ENCODE peak calls at places on chromosome 1, in five cellular contexts. H is bronchial epithelial cell, I is left lung, R is brain microvascular endothelial cell, B is endodermal cell. O is an unnamed sample. For H3K27me3, the result is how much of the 10 kb centered on the place peaks cover.

GRCh38 chr1:109255097-109255651 is 5.8 kb downstream of the CELSR2 start:
- DNase-seq in H (no peak), I (peak), R (no peak), B (peak), O (no peak)

GRCh38 chr1:207022996-207023679 is 9.4 kb downstream of the C1orf116 start:
- DNase-seq in H (no peak), I (no peak), R (no peak), B (no peak), O (no peak)

GRCh38 chr1:181356505-181357340 is 126.6 kb upstream of the CACNA1E start:
- DNase-seq in H (no peak), I (no peak), R (no peak), B (peak), O (no peak)

GRCh38 chr1:156499703-156500577 is 635 bp downstream of the MEF2D start:
- DNase-seq in H (no peak), I (no peak), R (no peak), B (peak), O (no peak)

GRCh38 chr1:247857069-247857985 is at the start of gene TRIM58:
- DNase-seq in H (no peak), I (peak), R (no peak), B (no peak), O (no peak)

GRCh38 chr1:31510304-31510703 is 66.0 kb upstream of the TINAGL1 start:
- DNase-seq in H (no peak), I (no peak), R (no peak), B (no peak), O (no peak)

GRCh38 chr1:206951318-206952105 is 5.2 kb upstream of the PIGR start:
- DNase-seq in H (no peak), I (no peak), R (no peak), B (no peak), O (no peak)

GRCh38 chr1:110319332-110320167 is 19.6 kb upstream of the RBM15 start:
- DNase-seq in H (peak), I (no peak), R (no peak), B (no peak), O (no peak)

GRCh38 chr1:1001631-1002300 is 1.9 kb upstream of the HES4 start:
- DNase-seq in H (no peak), I (peak), R (no peak), B (peak), O (no peak)

GRCh38 chr1:73980324-73981040 is 217.5 kb downstream of the LRRIQ3 start:
- DNase-seq in H (no peak), I (no peak), R (no peak), B (no peak), O (no peak)

GRCh38 chr1:17295292-17295691 is 12.7 kb upstream of the PADI4 start:
- DNase-seq in H (no peak), I (no peak), R (no peak), B (no peak), O (no peak)

GRCh38 chr1:43933386-43934278 is at the start of gene ARTN:
- DNase-seq in H (peak), I (peak), R (no peak), B (peak), O (no peak)

GRCh38 chr1:113325039-113325438 is 65.3 kb upstream of the MAGI3 start:
- DNase-seq in H (peak), I (no peak), R (no peak), B (no peak), O (peak)

GRCh38 chr1:96966536-96967138 is 245.1 kb downstream of the PTBP2 start:
- DNase-seq in H (peak), I (no peak), R (peak), B (peak), O (no peak)

GRCh38 chr1:85463666-85464496 is 1.1 kb downstream of the DDAH1 start:
- DNase-seq in H (no peak), I (no peak), R (no peak), B (no peak), O (no peak)

GRCh38 chr1:25922633-25923567 is 16.7 kb upstream of the STMN1 start:
- DNase-seq in H (no peak), I (peak), R (peak), B (peak), O (no peak)

GRCh38 chr1:113456967-113457366 is 66.7 kb downstream of the MAGI3 start:
- DNase-seq in H (peak), I (no peak), R (peak), B (no peak), O (peak)

GRCh38 chr1:84164156-84164555 is 20.1 kb downstream of the PRKACB start:
- DNase-seq in H (no peak), I (no peak), R (no peak), B (no peak), O (no peak)

GRCh38 chr1:90745972-90746371 is 28.9 kb upstream of the BARHL2 start:
- DNase-seq in H (no peak), I (no peak), R (no peak), B (no peak), O (no peak)

GRCh38 chr1:231058416-231059109 is 18.5 kb upstream of the FAM89A start:
- DNase-seq in H (no peak), I (no peak), R (no peak), B (no peak), O (no peak)

GRCh38 chr1:172326171-172326570 is 94.3 kb upstream of the C1orf105 start:
- DNase-seq in H (no peak), I (no peak), R (no peak), B (no peak), O (no peak)

GRCh38 chr1:87786861-87787548 is 458.3 kb downstream of the LMO4 start:
- DNase-seq in H (no peak), I (no peak), R (no peak), B (no peak), O (no peak)

GRCh38 chr1:151311589-151312331 is 15.5 kb downstream of the PI4KB start:
- DNase-seq in H (peak), I (no peak), R (peak), B (no peak), O (peak)

GRCh38 chr1:188295157-188295556 is 1466.4 kb downstream of the PLA2G4A start:
- DNase-seq in H (no peak), I (no peak), R (no peak), B (no peak), O (no peak)

GRCh38 chr1:13543927-13544556 is 30.2 kb upstream of the LRRC38 start:
- DNase-seq in H (peak), I (no peak), R (no peak), B (peak), O (peak)

GRCh38 chr1:92211166-92211565 is 6.5 kb upstream of the C1orf146 start:
- DNase-seq in H (peak), I (no peak), R (peak), B (no peak), O (peak)

GRCh38 chr1:21630571-21631338 is 38.4 kb downstream of the RAP1GAP start:
- DNase-seq in H (no peak), I (no peak), R (no peak), B (peak), O (no peak)

GRCh38 chr1:235649722-235650163 is at the start of gene GNG4:
- DNase-seq in H (no peak), I (no peak), R (no peak), B (peak), O (no peak)

GRCh38 chr1:235652364-235652763 is 2.8 kb upstream of the GNG4 start:
- DNase-seq in H (no peak), I (no peak), R (no peak), B (no peak), O (no peak)

GRCh38 chr1:235650341-235651169 is 971 bp upstream of the GNG4 start:
- DNase-seq in H (no peak), I (peak), R (no peak), B (peak), O (no peak)

GRCh38 chr1:235648954-235649721 is 446 bp downstream of the GNG4 start:
- DNase-seq in H (peak), I (peak), R (peak), B (peak), O (no peak)

GRCh38 chr1:235651170-235651806 is 1.7 kb upstream of the GNG4 start:
- DNase-seq in H (no peak), I (no peak), R (no peak), B (no peak), O (no peak)
- H3K27me3 ChIP-seq in H (under half), I (half or more), R (under half), B (under half), O (half or more)

GRCh38 chr1:18793164-18793563 is 66.3 kb downstream of the TAS1R2 start:
- DNase-seq in H (no peak), I (no peak), R (no peak), B (no peak), O (no peak)

GRCh38 chr1:18787825-18788385 is 71.6 kb downstream of the TAS1R2 start:
- DNase-seq in H (no peak), I (no peak), R (no peak), B (no peak), O (no peak)

GRCh38 chr1:18786149-18786548 is 73.3 kb downstream of the TAS1R2 start:
- DNase-seq in H (no peak), I (no peak), R (no peak), B (no peak), O (no peak)

GRCh38 chr1:18792747-18793146 is 66.7 kb downstream of the TAS1R2 start:
- DNase-seq in H (no peak), I (no peak), R (no peak), B (no peak), O (no peak)

GRCh38 chr1:18789246-18789645 is 70.2 kb downstream of the TAS1R2 start:
- DNase-seq in H (no peak), I (no peak), R (no peak), B (no peak), O (no peak)
- H3K27me3 ChIP-seq in H (under half), I (half or more), R (under half), B (under half), O (half or more)

DNA sequence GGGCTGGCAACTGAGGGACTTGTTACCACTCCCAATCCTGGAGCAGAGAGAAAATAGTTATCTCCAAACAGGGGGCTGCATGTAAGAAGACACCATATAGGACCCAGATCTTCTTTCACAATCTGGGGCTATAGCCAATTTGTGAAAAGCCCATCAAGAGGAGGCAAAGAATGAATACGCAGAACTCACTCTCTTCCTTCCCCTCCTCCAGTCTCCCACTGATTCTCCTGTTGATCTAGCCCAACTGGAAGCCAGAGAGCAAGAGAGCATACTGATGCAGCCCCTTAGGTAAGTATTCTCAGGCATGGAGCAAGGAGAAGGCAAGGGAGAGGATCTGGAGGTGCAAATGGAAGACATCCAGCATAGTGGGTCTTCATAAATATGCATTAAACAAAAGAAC is 15.7 kb upstream of the HMGB4 start:
- DNase-seq in H (no peak), I (no peak), R (no peak), B (no peak), O (no peak)
- H3K27me3 ChIP-seq in H (under half), I (under half), R (under half), B (under half), O (under half)

GRCh38 chr1:67522001-67522441 is 91.8 kb upstream of the SERBP1 start:
- DNase-seq in H (peak), I (no peak), R (no peak), B (no peak), O (peak)
- H3K27me3 ChIP-seq in H (under half), I (under half), R (under half), B (under half), O (under half)

GRCh38 chr1:159669338-159669737 is 45.1 kb downstream of the CRP start:
- DNase-seq in H (no peak), I (no peak), R (no peak), B (no peak), O (no peak)
- H3K27me3 ChIP-seq in H (under half), I (under half), R (under half), B (under half), O (under half)

GRCh38 chr1:205380882-205381281 is 24.2 kb upstream of the KLHDC8A start:
- DNase-seq in H (no peak), I (no peak), R (no peak), B (peak), O (no peak)

GRCh38 chr1:205381305-205381704 is 24.6 kb upstream of the KLHDC8A start:
- DNase-seq in H (no peak), I (no peak), R (no peak), B (peak), O (no peak)

GRCh38 chr1:205377355-205377754 is 20.6 kb upstream of the KLHDC8A start:
- DNase-seq in H (no peak), I (no peak), R (no peak), B (peak), O (no peak)

GRCh38 chr1:205379056-205379455 is 22.3 kb upstream of the KLHDC8A start:
- DNase-seq in H (no peak), I (no peak), R (no peak), B (peak), O (no peak)

GRCh38 chr1:205382561-205382960 is 25.8 kb upstream of the KLHDC8A start:
- DNase-seq in H (no peak), I (no peak), R (no peak), B (no peak), O (no peak)
- H3K27me3 ChIP-seq in H (under half), I (under half), R (under half), B (under half), O (under half)

O was measured in foreskin keratinocyte.